ENCODE peak calls at places on chromosome 4, in four cellular contexts. I is GM23338, C is psoas muscle, T is AG10803. S is an unnamed sample.

GRCh38 chr4:83780334-83780733 is 244.4 kb downstream of the GPAT3 start:
- DNase-seq in C (no peak), I (no peak), T (no peak), S (no peak)

GRCh38 chr4:26424143-26424542 is 66.1 kb downstream of the CCKAR start:
- DNase-seq in C (no peak), T (no peak), I (no peak), S (no peak)

GRCh38 chr4:139922625-139923024 is 231.4 kb downstream of the MAML3 start:
- DNase-seq in T (peak), C (no peak), I (no peak), S (no peak)

GRCh38 chr4:13701937-13702446 is 74.5 kb upstream of the BOD1L1 start:
- DNase-seq in I (no peak), C (no peak), T (peak), S (peak)

GRCh38 chr4:181569553-181569952 is 673.6 kb upstream of the TENM3 start:
- DNase-seq in T (peak), C (no peak), I (peak), S (peak)

GRCh38 chr4:17173300-17173699 is 274.9 kb upstream of the LDB2 start:
- DNase-seq in T (no peak), I (peak), C (no peak), S (no peak)

GRCh38 chr4:24209131-24209530 is 319.3 kb upstream of the PPARGC1A start:
- DNase-seq in I (no peak), T (peak), C (no peak), S (no peak)

GRCh38 chr4:8110071-8110986 is 48.3 kb downstream of the ABLIM2 start:
- DNase-seq in I (peak), C (peak), T (no peak), S (no peak)

GRCh38 chr4:106585920-106586349 is 217.4 kb upstream of the GIMD1 start:
- DNase-seq in I (no peak), C (no peak), T (peak), S (no peak)

GRCh38 chr4:136643416-136643815 is 888.9 kb downstream of the PCDH18 start:
- DNase-seq in C (no peak), T (no peak), I (no peak), S (no peak)

GRCh38 chr4:123017636-123018390 is 95.4 kb upstream of the NUDT6 start:
- DNase-seq in I (no peak), T (peak), C (no peak), S (peak)

GRCh38 chr4:99221980-99222379 is 2.9 kb upstream of the ADH6 start:
- DNase-seq in C (no peak), I (peak), T (peak), S (peak)

GRCh38 chr4:36173923-36174322 is 70.4 kb downstream of the ARAP2 start:
- DNase-seq in I (no peak), T (no peak), C (no peak), S (no peak)

GRCh38 chr4:41257257-41257900 is 651 bp downstream of the UCHL1 start:
- DNase-seq in T (peak), C (peak), I (peak), S (peak)

GRCh38 chr4:141501931-141502330 is 134.5 kb upstream of the IL15 start:
- DNase-seq in T (peak), I (no peak), C (no peak), S (peak)

GRCh38 chr4:183377491-183377890 is 55.3 kb upstream of the CLDN24 start:
- DNase-seq in C (no peak), T (no peak), I (no peak), S (no peak)

GRCh38 chr4:127523369-127523768 is 109.4 kb upstream of the INTU start:
- DNase-seq in T (no peak), I (no peak), C (no peak), S (no peak)

GRCh38 chr4:65399131-65399530 is 271.2 kb downstream of the EPHA5 start:
- DNase-seq in I (no peak), C (no peak), T (no peak), S (no peak)

GRCh38 chr4:158540125-158540907 is 18.6 kb downstream of the RXFP1 start:
- DNase-seq in T (no peak), I (no peak), C (no peak), S (no peak)

GRCh38 chr4:15427126-15427525 is 707 bp upstream of the C1QTNF7 start:
- DNase-seq in C (no peak), T (peak), I (no peak), S (no peak)

GRCh38 chr4:88276952-88277710 is 7.2 kb downstream of the PPM1K start:
- DNase-seq in I (peak), T (no peak), C (no peak), S (peak)

GRCh38 chr4:88283661-88284377 is 542 bp downstream of the PPM1K start:
- DNase-seq in C (peak), I (peak), T (peak), S (peak)

GRCh38 chr4:122073615-122074014 is 78.5 kb upstream of the BLTP1 start:
- DNase-seq in I (no peak), C (no peak), T (no peak), S (no peak)

GRCh38 chr4:2626231-2626630 is 89.8 kb downstream of the FAM193A start:
- DNase-seq in I (no peak), C (no peak), T (no peak), S (no peak)

GRCh38 chr4:93002240-93002639 is 698.5 kb downstream of the GRID2 start:
- DNase-seq in C (no peak), T (no peak), I (no peak), S (no peak)

GRCh38 chr4:8215001-8215427 is 15.9 kb downstream of the SH3TC1 start:
- DNase-seq in C (no peak), T (peak), I (no peak), S (peak)

GRCh38 chr4:52911684-52912294 is 49.7 kb downstream of the RASL11B start:
- DNase-seq in T (peak), C (peak), I (peak), S (peak)

GRCh38 chr4:26377352-26378311 is 56.8 kb downstream of the RBPJ start:
- DNase-seq in T (no peak), C (no peak), I (no peak), S (no peak)

GRCh38 chr4:176981551-176981950 is 188.8 kb upstream of the VEGFC start:
- DNase-seq in C (no peak), T (peak), I (no peak), S (peak)

DNA sequence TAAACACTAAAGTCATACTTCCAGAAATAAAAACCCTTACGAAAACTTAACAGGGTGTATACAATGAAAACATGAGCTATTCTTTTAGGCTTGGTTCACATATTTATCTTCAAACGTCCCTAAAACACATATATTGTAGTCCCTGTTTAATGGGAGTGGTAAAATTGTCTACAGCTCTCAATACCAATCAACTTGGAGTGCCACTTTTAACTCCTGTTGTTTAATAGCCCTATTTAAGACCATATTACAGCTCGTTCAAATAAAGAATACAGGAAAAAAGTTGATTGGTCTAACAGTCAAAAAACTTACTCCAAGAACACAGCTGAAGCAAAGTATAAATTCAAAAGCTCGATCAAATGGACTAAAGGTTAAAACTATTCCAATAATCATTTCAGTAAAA is 3.9 kb downstream of the UBE2D3 start:
- DNase-seq in I (no peak), T (no peak), C (no peak), S (no peak)
- H3K4me3 ChIP-seq in I (peak), T (peak), C (peak), S (peak)

GRCh38 chr4:4726051-4726450 is 133.4 kb upstream of the MSX1 start:
- DNase-seq in T (no peak), I (no peak), C (no peak), S (no peak)
- TF ChIP-seq CTCF in T (peak), I (peak), C (no peak), S (peak)

GRCh38 chr4:108048157-108048556 is 58.5 kb downstream of the HADH start:
- DNase-seq in I (no peak), C (no peak), T (no peak), S (no peak)
- H3K4me3 ChIP-seq in I (no peak), C (no peak), T (no peak), S (no peak)

DNA sequence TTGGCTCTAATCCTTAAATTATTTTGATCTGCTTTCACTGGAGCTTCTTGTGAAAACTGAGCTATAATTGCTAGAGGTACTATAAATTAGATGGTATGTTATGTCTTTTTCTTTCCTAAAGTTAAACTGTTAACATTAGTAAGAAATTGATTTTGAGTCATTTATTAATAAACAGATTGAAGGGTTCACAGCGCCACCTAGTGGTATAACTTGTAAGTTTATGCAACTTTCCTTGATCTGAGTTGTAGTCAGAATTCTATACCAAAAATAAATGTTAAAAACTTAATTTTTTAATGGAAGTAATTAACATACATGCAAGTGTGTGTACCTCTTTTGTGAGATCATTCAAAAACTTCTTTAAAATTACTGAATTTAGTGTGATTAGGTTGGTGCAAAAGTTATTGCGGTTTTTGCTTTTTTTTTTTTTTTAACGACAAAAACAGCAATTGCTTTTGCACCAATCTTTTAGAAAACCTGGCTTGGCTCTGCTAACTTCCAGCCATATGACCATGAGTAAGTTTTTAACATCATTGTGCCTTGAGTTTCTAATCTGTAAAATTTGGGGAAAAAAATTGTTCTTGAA is 151.5 kb downstream of the CENPC start:
- DNase-seq in T (peak), C (no peak), I (peak), S (peak)
- TF ChIP-seq CTCF in T (peak), C (peak), I (peak), S (peak)

DNA sequence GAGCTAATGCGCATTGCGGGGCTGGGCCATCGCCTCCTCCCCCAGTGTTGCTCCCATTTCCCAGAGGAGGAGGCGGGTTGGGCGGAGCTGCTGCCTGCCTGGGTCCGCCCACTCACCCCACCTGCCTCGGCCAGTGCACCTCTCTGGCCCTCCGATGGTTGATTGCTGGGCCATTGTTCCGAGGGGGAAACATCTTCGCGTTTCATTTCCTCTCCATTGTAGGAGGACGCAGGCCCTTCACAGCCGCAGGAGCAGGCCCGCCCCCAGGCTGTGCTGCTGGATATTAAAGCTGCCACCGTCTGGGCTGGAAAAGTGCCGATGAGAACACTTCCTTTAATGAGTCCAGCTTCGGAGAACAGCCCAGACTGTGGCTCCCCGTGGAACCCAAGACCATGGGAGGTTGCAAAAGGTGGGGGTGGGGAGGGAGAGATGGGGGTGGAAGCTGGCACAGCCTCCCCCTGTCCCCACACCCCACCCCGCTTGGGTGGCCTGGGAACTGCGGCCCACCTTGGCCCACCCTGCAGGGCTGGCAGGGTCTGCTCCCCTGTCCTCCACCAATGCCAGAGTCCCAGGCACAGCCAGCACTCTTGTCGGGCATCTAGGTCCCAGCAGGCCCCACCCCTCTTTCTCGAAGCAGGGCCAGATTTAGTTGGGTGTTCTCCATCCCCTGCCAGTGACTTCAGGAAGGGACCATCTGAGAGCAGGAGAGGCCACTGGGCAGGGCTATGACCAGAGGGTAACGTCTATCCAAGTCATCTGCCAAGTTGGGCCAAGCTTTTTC is 96.6 kb downstream of the ADRA2C start:
- DNase-seq in C (peak), I (peak), T (no peak), S (no peak)
- H3K4me3 ChIP-seq in C (no peak), I (peak), T (no peak), S (no peak)

GRCh38 chr4:124333466-124333865 is 379.1 kb downstream of the ANKRD50 start:
- DNase-seq in C (no peak), I (no peak), T (no peak), S (no peak)

GRCh38 chr4:124329134-124329533 is 383.4 kb downstream of the ANKRD50 start:
- DNase-seq in T (no peak), I (no peak), C (no peak), S (no peak)

GRCh38 chr4:124330045-124330444 is 382.5 kb downstream of the ANKRD50 start:
- DNase-seq in T (no peak), C (no peak), I (no peak), S (no peak)

GRCh38 chr4:124337874-124338273 is 374.7 kb downstream of the ANKRD50 start:
- DNase-seq in T (peak), I (no peak), C (peak), S (peak)

GRCh38 chr4:124334119-124334518 is 378.4 kb downstream of the ANKRD50 start:
- DNase-seq in C (no peak), I (peak), T (peak), S (peak)
- TF ChIP-seq CTCF in C (peak), I (peak), T (peak), S (peak)

GRCh38 chr4:75633846-75634245 is 3.5 kb upstream of the CDKL2 start:
- DNase-seq in I (no peak), C (no peak), T (peak), S (peak)

GRCh38 chr4:75634281-75634680 is 4.0 kb upstream of the CDKL2 start:
- DNase-seq in T (no peak), C (no peak), I (no peak), S (no peak)

GRCh38 chr4:75630932-75631320 is 598 bp upstream of the CDKL2 start:
- DNase-seq in I (no peak), T (no peak), C (no peak), S (no peak)

GRCh38 chr4:75629239-75629638 is 1.1 kb downstream of the CDKL2 start:
- DNase-seq in I (no peak), T (no peak), C (no peak), S (no peak)

DNA sequence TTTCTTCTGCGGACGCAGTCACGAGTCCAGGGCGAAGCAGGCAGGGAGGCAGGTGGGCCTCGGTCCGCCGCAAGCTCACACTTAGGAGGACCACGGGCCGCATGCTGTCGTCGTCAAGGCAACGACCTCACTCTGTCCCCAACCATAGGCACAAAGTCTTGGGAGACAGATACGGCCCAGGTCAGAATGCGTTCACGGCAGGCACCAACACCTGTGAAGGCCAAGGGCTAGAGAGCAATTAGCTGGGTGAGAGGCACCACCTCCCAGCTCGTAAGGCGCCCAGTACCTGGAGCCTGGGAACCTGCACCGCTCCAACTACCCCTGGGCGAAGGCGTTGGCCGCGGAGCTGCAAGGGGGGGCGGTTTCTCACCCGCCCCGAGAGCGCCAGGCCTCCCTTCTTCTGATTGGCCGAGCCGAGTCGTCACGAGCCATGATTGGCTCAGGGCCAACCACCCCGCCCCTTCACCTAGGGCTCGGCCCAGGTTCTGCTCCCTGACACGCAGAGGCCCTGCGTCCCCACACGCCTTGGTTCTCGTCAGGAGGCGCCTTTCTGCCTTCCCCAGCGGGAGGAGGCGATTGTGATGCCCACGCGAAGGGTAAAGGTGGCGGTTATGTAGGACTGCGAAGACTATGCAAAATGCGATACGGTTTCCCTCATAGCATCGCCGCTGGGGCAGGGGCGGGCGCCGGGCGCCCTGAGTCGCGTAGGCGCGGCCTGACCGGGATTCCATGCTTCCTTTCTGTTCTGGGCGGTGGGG is at the start of gene CDKL2:
- DNase-seq in I (peak), C (peak), T (peak), S (peak)
- H3K4me3 ChIP-seq in I (peak), C (peak), T (peak), S (peak)

GRCh38 chr4:81405900-81406401 is 65.8 kb downstream of the RASGEF1B start:
- DNase-seq in I (peak), T (peak), C (no peak), S (peak)
- TF ChIP-seq CTCF in I (peak), T (peak), C (peak), S (peak)